ENCODE peak calls at places on chromosomes 12 and 14, in five cellular contexts. W, P, A, U and K are unnamed samples.

GRCh38 chr12:68871899-68872298 is 61.1 kb downstream of the CPM start:
- DNase-seq in W (peak), P (no peak), A (no peak), U (no peak), K (no peak)

GRCh38 chr14:50044040-50044651 is 72.2 kb downstream of the VCPKMT start:
- DNase-seq in W (no peak), P (no peak), A (no peak), U (no peak), K (no peak)

GRCh38 chr14:56666716-56667115 is 87.1 kb downstream of the TMEM260 start:
- DNase-seq in W (peak), P (peak), A (peak), U (no peak), K (no peak)

GRCh38 chr14:38357557-38357956 is 101.7 kb upstream of the CLEC14A start:
- DNase-seq in W (peak), P (no peak), A (peak), U (no peak), K (no peak)

GRCh38 chr12:8779862-8780261 is 42.6 kb upstream of the A2ML1 start:
- DNase-seq in W (no peak), P (no peak), A (no peak), U (no peak), K (no peak)

GRCh38 chr12:39327965-39328364 is 115.0 kb downstream of the KIF21A start:
- DNase-seq in W (no peak), P (no peak), A (no peak), U (no peak), K (no peak)

GRCh38 chr12:107736914-107737313 is 24.0 kb downstream of the PRDM4 start:
- DNase-seq in W (no peak), P (no peak), A (no peak), U (no peak), K (no peak)

GRCh38 chr12:130136536-130136935 is 25.7 kb upstream of the FZD10 start:
- DNase-seq in W (no peak), P (no peak), A (no peak), U (no peak), K (no peak)

GRCh38 chr12:91483471-91483985 is 300.9 kb upstream of the DCN start:
- DNase-seq in W (no peak), P (no peak), A (no peak), U (no peak), K (no peak)

GRCh38 chr12:10372534-10372931 is 17.3 kb downstream of the KLRK1 start:
- DNase-seq in W (no peak), P (no peak), A (no peak), U (no peak), K (peak)

GRCh38 chr14:31717294-31718085 is 156.3 kb downstream of the NUBPL start:
- DNase-seq in W (no peak), P (peak), A (no peak), U (no peak), K (no peak)

GRCh38 chr14:80567905-80568512 is 356.7 kb upstream of the DIO2 start:
- DNase-seq in W (no peak), P (peak), A (peak), U (no peak), K (no peak)

GRCh38 chr12:41936333-41936732 is 208.3 kb downstream of the GXYLT1 start:
- DNase-seq in W (no peak), P (no peak), A (no peak), U (no peak), K (no peak)

GRCh38 chr14:73460691-73461127 is 2.4 kb upstream of the NUMB start:
- DNase-seq in W (peak), P (peak), A (peak), U (peak), K (no peak)

GRCh38 chr12:104567832-104568490 is 111.2 kb downstream of the CHST11 start:
- DNase-seq in W (no peak), P (no peak), A (no peak), U (no peak), K (no peak)

GRCh38 chr12:56768424-56768823 is 5.3 kb downstream of the HSD17B6 start:
- DNase-seq in W (no peak), P (no peak), A (no peak), U (no peak), K (no peak)

GRCh38 chr12:111034911-111035577 is 114.7 kb upstream of the MYL2 start:
- DNase-seq in W (no peak), P (peak), A (no peak), U (no peak), K (no peak)

GRCh38 chr14:40028991-40029390 is 596.8 kb upstream of the FBXO33 start:
- DNase-seq in W (no peak), P (no peak), A (no peak), U (no peak), K (no peak)

GRCh38 chr14:95222151-95222631 is 64.9 kb upstream of the DICER1 start:
- DNase-seq in W (no peak), P (peak), A (peak), U (peak), K (no peak)

GRCh38 chr14:77707355-77707723 is 484 bp downstream of the ALKBH1 start:
- DNase-seq in W (peak), P (peak), A (peak), U (no peak), K (no peak)

GRCh38 chr14:74950795-74951442 is 4.5 kb downstream of the PGF start:
- DNase-seq in W (no peak), P (no peak), A (no peak), U (no peak), K (no peak)

GRCh38 chr14:103500148-103500990 is 22.3 kb downstream of the CKB start:
- DNase-seq in W (peak), P (peak), A (peak), U (peak), K (peak)

GRCh38 chr12:57802607-57803006 is 15.9 kb downstream of the AVIL start:
- DNase-seq in W (no peak), P (no peak), A (no peak), U (no peak), K (no peak)

GRCh38 chr14:57244103-57244502 is 24.6 kb downstream of the EXOC5 start:
- DNase-seq in W (peak), P (no peak), A (peak), U (no peak), K (no peak)

GRCh38 chr14:24311837-24312615 is 724 bp downstream of the LTB4R start:
- DNase-seq in W (peak), P (no peak), A (peak), U (peak), K (no peak)

GRCh38 chr12:105206686-105207374 is 29.1 kb downstream of the APPL2 start:
- DNase-seq in W (no peak), P (no peak), A (no peak), U (no peak), K (no peak)

GRCh38 chr14:92501891-92502351 is 11.7 kb upstream of the RIN3 start:
- DNase-seq in W (peak), P (no peak), A (peak), U (no peak), K (no peak)

GRCh38 chr12:111529424-111530368 is 69.4 kb downstream of the ATXN2 start:
- DNase-seq in W (peak), P (peak), A (peak), U (no peak), K (no peak)

GRCh38 chr12:131505561-131505960 is 205.3 kb upstream of the SFSWAP start:
- DNase-seq in W (no peak), P (no peak), A (no peak), U (no peak), K (no peak)

DNA sequence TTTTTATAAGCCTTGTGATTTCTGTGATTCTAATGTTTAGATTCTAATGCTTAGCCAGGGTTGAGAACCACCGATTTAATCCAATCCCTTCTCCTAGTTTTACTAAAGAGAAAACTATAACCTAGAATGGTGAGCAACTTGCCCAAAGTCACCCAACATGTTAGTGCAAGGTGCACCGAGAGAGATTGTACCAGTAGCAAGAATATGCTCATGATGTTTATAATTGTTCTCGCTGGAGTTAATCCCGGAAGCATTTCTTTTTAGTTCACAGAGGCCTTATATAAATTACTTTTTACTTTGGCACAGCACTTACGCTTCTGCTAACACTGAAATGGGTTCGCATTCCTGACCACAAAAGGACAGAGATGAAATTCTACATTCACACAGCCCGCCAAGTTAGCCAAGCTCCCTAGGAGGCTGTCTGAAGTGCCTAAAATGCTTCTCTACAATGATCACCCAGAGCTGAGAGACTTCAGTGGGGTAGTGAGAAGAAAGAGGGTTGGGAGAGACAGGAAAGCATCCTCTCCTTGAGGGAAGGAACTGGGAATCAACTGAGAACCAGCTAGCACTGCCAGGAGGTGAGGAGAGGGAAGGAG is 579 bp upstream of the BLOC1S1 start:
- DNase-seq in W (no peak), P (no peak), A (no peak), U (no peak), K (no peak)
- H3K4me3 ChIP-seq in W (peak), P (peak), A (peak), U (no peak), K (peak)

GRCh38 chr14:23056257-23056955 is 914 bp downstream of the CDH24 start:
- DNase-seq in W (peak), P (peak), A (peak), U (peak), K (peak)

GRCh38 chr14:23055147-23055550 is 2.2 kb downstream of the CDH24 start:
- DNase-seq in W (no peak), P (no peak), A (no peak), U (peak), K (no peak)

GRCh38 chr14:23056956-23057756 is at the start of gene CDH24:
- DNase-seq in W (peak), P (peak), A (peak), U (peak), K (peak)

GRCh38 chr14:23054000-23054811 is 3.1 kb downstream of the CDH24 start:
- DNase-seq in W (no peak), P (no peak), A (no peak), U (peak), K (no peak)

GRCh38 chr14:23055621-23056256 is 1.6 kb downstream of the CDH24 start:
- DNase-seq in W (no peak), P (no peak), A (no peak), U (peak), K (no peak)
- H3K4me3 ChIP-seq in W (no peak), P (no peak), A (no peak), U (no peak), K (no peak)

DNA sequence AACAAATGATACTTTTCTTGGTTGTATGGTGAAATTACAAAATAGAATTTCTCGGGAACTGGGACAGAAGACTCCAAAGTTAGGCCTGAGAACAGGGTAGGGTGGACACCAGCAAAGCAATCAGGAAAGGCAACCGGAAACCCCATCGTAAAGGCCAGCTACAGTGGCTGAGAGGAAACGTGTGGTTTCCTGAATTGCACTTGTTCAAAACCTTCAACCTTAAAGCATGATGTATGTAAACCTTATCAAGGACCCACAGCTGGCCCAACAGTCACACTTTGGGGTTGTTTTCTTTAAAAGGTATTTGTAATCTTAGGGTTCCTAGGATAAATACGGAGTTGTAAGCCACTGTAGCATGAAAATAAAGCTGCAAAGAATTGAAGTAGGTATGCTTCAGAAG is 2.2 kb upstream of the PTGDR start:
- DNase-seq in W (no peak), P (no peak), A (no peak), U (no peak), K (no peak)
- H3K4me3 ChIP-seq in W (no peak), P (no peak), A (no peak), U (no peak), K (no peak)

GRCh38 chr14:51491776-51492175 is 159.9 kb upstream of the FRMD6 start:
- DNase-seq in W (no peak), P (no peak), A (no peak), U (no peak), K (no peak)
- H3K4me3 ChIP-seq in W (no peak), P (peak), A (no peak), U (no peak), K (no peak)

DNA sequence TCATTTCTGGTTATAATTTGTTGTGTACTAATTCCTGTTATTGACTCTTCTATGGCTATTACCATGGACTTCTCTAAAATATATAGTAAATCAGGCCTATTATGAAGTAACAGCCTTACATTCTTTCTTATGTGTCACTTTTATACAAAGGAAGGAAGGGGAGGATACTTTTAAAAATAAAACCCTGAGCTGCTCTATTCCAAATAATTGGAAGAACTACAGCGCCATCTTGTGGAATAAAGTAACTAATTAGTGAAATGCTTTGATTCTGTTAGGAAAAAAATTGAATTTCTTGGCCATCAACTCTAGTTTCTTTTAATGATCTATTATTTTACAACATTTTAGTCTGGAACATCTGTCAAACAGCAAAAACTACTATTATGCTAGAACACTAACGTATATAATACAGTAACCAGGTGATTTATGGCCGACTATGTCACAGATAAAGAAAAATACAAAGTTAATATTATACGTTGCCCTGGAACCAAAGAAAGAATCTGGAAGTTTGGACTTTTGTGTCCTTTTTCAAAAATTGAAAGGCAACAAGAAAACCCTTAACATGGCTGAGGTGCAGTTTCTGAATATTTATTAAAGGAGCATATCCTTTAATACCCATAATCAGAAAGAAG is 55.0 kb upstream of the NELL2 start:
- DNase-seq in W (peak), P (peak), A (peak), U (no peak), K (no peak)
- H3K4me3 ChIP-seq in W (no peak), P (no peak), A (no peak), U (no peak), K (no peak)